ENCODE peak calls at places on chromosomes 16 and 17, in nine cellular contexts. X is adrenal gland, R is smooth muscle cell of the brain vasculature, M is amniotic stem cell, H is endothelial cell, S is NCI-H1436, V is T-cell, F is fibroblast of the aortic adventitia, Z is EL. G is an unnamed sample.

GRCh38 chr17:8326591-8327583 is 12.8 kb upstream of the ODF4 start:
- DNase-seq in X (peak; percentile 34), R (no peak), M (no peak), H (peak; percentile 50), S (peak; percentile 10), V (no peak), F (peak; percentile 12), Z (peak; percentile 45), G (peak; percentile 61)

GRCh38 chr16:2842340-2843000 is 12.4 kb downstream of the ZG16B start:
- DNase-seq in X (peak; percentile 38), R (no peak), M (no peak), H (peak; percentile 65), S (no peak), V (peak; percentile 62), F (peak; percentile 10), Z (no peak), G (peak; percentile 14)

GRCh38 chr17:78995761-78996451 is 13.7 kb downstream of the CANT1 start:
- DNase-seq in X (peak; percentile 88), R (no peak), M (no peak), H (no peak), S (no peak), V (no peak), F (no peak), Z (no peak), G (no peak)

GRCh38 chr16:69858196-69859104 is 92.7 kb upstream of the CLEC18A start:
- DNase-seq in X (peak; percentile 71), R (no peak), M (no peak), H (no peak), S (no peak), V (no peak), F (no peak), Z (no peak), G (no peak)

GRCh38 chr17:46144246-46144645 is 49.0 kb downstream of the KANSL1 start:
- DNase-seq in X (no peak), R (no peak), M (no peak), H (no peak), S (no peak), V (no peak), F (no peak), Z (no peak), G (no peak)

GRCh38 chr17:28738680-28739384 is 5.0 kb upstream of the TRAF4 start:
- DNase-seq in X (no peak), R (no peak), M (no peak), H (no peak), S (no peak), V (no peak), F (no peak), Z (no peak), G (no peak)

GRCh38 chr17:14451729-14452191 is 150.9 kb downstream of the HS3ST3B1 start:
- DNase-seq in X (no peak), R (no peak), M (no peak), H (no peak), S (no peak), V (no peak), F (no peak), Z (no peak), G (peak; percentile 41)

GRCh38 chr17:67995568-67996191 is 589 bp downstream of the C17orf58 start:
- DNase-seq in X (peak; percentile 43), R (no peak), M (no peak), H (peak; percentile 12), S (no peak), V (no peak), F (peak; percentile 7), Z (peak; percentile 28), G (peak; percentile 16)

GRCh38 chr17:69858460-69858859 is 216.6 kb upstream of the KCNJ16 start:
- DNase-seq in X (no peak), R (no peak), M (no peak), H (no peak), S (no peak), V (no peak), F (no peak), Z (no peak), G (no peak)

GRCh38 chr17:79647456-79647915 is 36.6 kb upstream of the RBFOX3 start:
- DNase-seq in X (no peak), R (no peak), M (no peak), H (no peak), S (no peak), V (no peak), F (no peak), Z (no peak), G (no peak)

GRCh38 chr17:63070031-63070430 is 104.0 kb downstream of the TANC2 start:
- DNase-seq in X (no peak), R (no peak), M (no peak), H (no peak), S (no peak), V (no peak), F (no peak), Z (no peak), G (no peak)

GRCh38 chr17:51638909-51639308 is 378.6 kb downstream of the UTP18 start:
- DNase-seq in X (no peak), R (no peak), M (no peak), H (no peak), S (no peak), V (no peak), F (no peak), Z (no peak), G (no peak)

GRCh38 chr16:58127033-58127556 is 2.1 kb downstream of the CFAP20 start:
- DNase-seq in X (no peak), R (no peak), M (no peak), H (no peak), S (no peak), V (no peak), F (peak; percentile 39), Z (no peak), G (peak; percentile 61)

GRCh38 chr17:6299275-6299674 is 135.6 kb downstream of the AIPL1 start:
- DNase-seq in X (no peak), R (no peak), M (no peak), H (no peak), S (no peak), V (no peak), F (no peak), Z (no peak), G (no peak)

GRCh38 chr17:82752371-82753200 is 721 bp downstream of the TBCD start:
- DNase-seq in X (peak; percentile 32), R (no peak), M (no peak), H (peak; percentile 28), S (peak; percentile 23), V (no peak), F (peak; percentile 22), Z (peak; percentile 39), G (peak; percentile 27)

GRCh38 chr17:13520899-13521572 is 80.7 kb downstream of the HS3ST3A1 start:
- DNase-seq in X (no peak), R (no peak), M (no peak), H (no peak), S (no peak), V (no peak), F (peak; percentile 81), Z (peak; percentile 82), G (no peak)

GRCh38 chr17:62665599-62665998 is 38.1 kb downstream of the MRC2 start:
- DNase-seq in X (no peak), R (no peak), M (no peak), H (no peak), S (no peak), V (no peak), F (no peak), Z (no peak), G (no peak)

GRCh38 chr17:35489944-35490343 is 41.4 kb upstream of the SLFN13 start:
- DNase-seq in X (no peak), R (no peak), M (no peak), H (no peak), S (no peak), V (no peak), F (no peak), Z (no peak), G (no peak)

GRCh38 chr17:269616-270514 is 82.7 kb downstream of the RPH3AL start:
- DNase-seq in X (no peak), R (no peak), M (no peak), H (no peak), S (no peak), V (no peak), F (no peak), Z (no peak), G (no peak)

GRCh38 chr17:21210411-21211076 is 3.4 kb downstream of the TMEM11 start:
- DNase-seq in X (no peak), R (no peak), M (no peak), H (no peak), S (no peak), V (no peak), F (no peak), Z (no peak), G (no peak)